ENCODE peak calls at places on chromosomes 13 and 19, in nine cellular contexts. E is adipocyte, C is body of pancreas, K is psoas muscle, B is cardiac muscle cell, G is neuronal stem cell, I is aorta, L is endodermal cell, Y is mucosa of descending colon. A is an unnamed sample.

GRCh38 chr13:109781384-109782065 is 4.9 kb downstream of the IRS2 start:
- DNase-seq in I (no peak), C (no peak), Y (peak; percentile 36), B (no peak), E (peak; percentile 52), L (no peak), K (no peak), G (no peak), A (peak; percentile 20)

GRCh38 chr19:58395220-58395978 is at the start of gene RNF225:
- DNase-seq in Y (peak; percentile 76), L (peak; percentile 87), K (no peak), B (no peak), C (no peak), E (no peak), G (no peak), I (peak; percentile 29), A (no peak)

GRCh38 chr13:51222510-51223283 is 499 bp downstream of the FAM124A start:
- DNase-seq in L (peak; percentile 82), G (peak; percentile 58), C (no peak), B (peak; percentile 35), I (no peak), K (no peak), E (peak; percentile 31), Y (no peak), A (no peak)

GRCh38 chr13:26280822-26281221 is 26.9 kb downstream of the CDK8 start:
- DNase-seq in E (no peak), G (no peak), K (no peak), Y (no peak), B (no peak), C (peak; percentile 13), L (peak; percentile 55), I (no peak), A (no peak)

GRCh38 chr13:50691682-50692263 is 151.7 kb downstream of the DLEU7 start:
- DNase-seq in K (no peak), Y (no peak), I (no peak), L (no peak), B (peak; percentile 23), C (no peak), G (no peak), E (no peak), A (no peak)

GRCh38 chr19:6660930-6661329 is 9.0 kb downstream of the TNFSF14 start:
- DNase-seq in Y (no peak), B (peak; percentile 16), G (no peak), L (peak; percentile 72), I (no peak), E (no peak), C (peak; percentile 22), K (no peak), A (no peak)

GRCh38 chr19:42074513-42075363 is 1.2 kb upstream of the ZNF574 start:
- DNase-seq in I (no peak), B (no peak), G (no peak), C (no peak), K (no peak), Y (peak; percentile 66), E (peak; percentile 39), L (no peak), A (peak; percentile 30)

GRCh38 chr13:73059460-73060250 is 850 bp downstream of the KLF5 start:
- DNase-seq in K (peak; percentile 58), E (peak; percentile 73), I (peak; percentile 57), G (peak; percentile 48), L (peak; percentile 91), Y (peak; percentile 68), B (peak; percentile 69), C (peak; percentile 87), A (peak; percentile 18)

GRCh38 chr19:38949580-38950367 is 19.0 kb downstream of the MRPS12 start:
- DNase-seq in I (peak; percentile 90), K (peak; percentile 87), B (peak; percentile 89), L (peak; percentile 99), Y (peak; percentile 85), C (peak; percentile 90), G (peak; percentile 80), E (peak; percentile 46), A (peak; percentile 82)

GRCh38 chr19:17136617-17137016 is 61.0 kb downstream of the MYO9B start:
- DNase-seq in K (no peak), Y (no peak), B (no peak), G (no peak), E (no peak), I (no peak), L (no peak), C (no peak), A (no peak)

GRCh38 chr13:76927955-76928354 is 20.4 kb upstream of the ACOD1 start:
- DNase-seq in I (no peak), C (no peak), E (no peak), L (no peak), K (no peak), Y (no peak), B (no peak), G (no peak), A (no peak)

GRCh38 chr19:1929051-1929742 is 11.8 kb upstream of the CSNK1G2 start:
- DNase-seq in I (peak; percentile 86), C (peak; percentile 81), E (peak; percentile 91), B (peak; percentile 88), G (peak; percentile 81), L (peak; percentile 95), K (peak; percentile 83), Y (peak; percentile 89), A (peak; percentile 72)

GRCh38 chr13:92842145-92842544 is 384.5 kb upstream of the GPC6 start:
- DNase-seq in L (no peak), I (no peak), C (no peak), B (no peak), Y (no peak), G (no peak), E (peak; percentile 47), K (no peak), A (no peak)

GRCh38 chr13:111243981-111244380 is 76.5 kb upstream of the TEX29 start:
- DNase-seq in G (no peak), L (no peak), Y (no peak), C (no peak), I (no peak), B (no peak), E (no peak), K (no peak), A (no peak)
- H3K36me3 ChIP-seq in G (peaks cover 91% of the 10 kb centered on the region), L (peaks cover 55% of the 10 kb centered on the region), Y (no peaks in the 10 kb centered on the region), C (no peaks in the 10 kb centered on the region), I (no peaks in the 10 kb centered on the region), B (peaks cover 25% of the 10 kb centered on the region), E (peaks cover 83% of the 10 kb centered on the region), K (peaks cover 31% of the 10 kb centered on the region), A (no peaks in the 10 kb centered on the region)

GRCh38 chr13:98143601-98144500 is 957 bp downstream of the FARP1 start:
- DNase-seq in B (peak; percentile 44), G (no peak), L (peak; percentile 55), K (peak; percentile 34), Y (peak; percentile 55), C (peak; percentile 37), E (peak; percentile 79), I (no peak), A (peak; percentile 40)

GRCh38 chr13:98141509-98141908 is 1.4 kb upstream of the FARP1 start:
- DNase-seq in B (no peak), Y (no peak), C (no peak), I (no peak), E (no peak), L (peak; percentile 63), K (no peak), G (no peak), A (no peak)

GRCh38 chr13:98141938-98142426 is 912 bp upstream of the FARP1 start:
- DNase-seq in Y (no peak), B (no peak), I (peak; percentile 60), K (peak; percentile 22), L (peak; percentile 83), E (no peak), G (peak; percentile 39), C (peak; percentile 53), A (no peak)

GRCh38 chr13:98143157-98143553 is 261 bp downstream of the FARP1 start:
- DNase-seq in B (peak; percentile 86), G (peak; percentile 58), L (peak; percentile 85), I (peak; percentile 57), E (no peak), K (no peak), C (no peak), Y (no peak), A (peak; percentile 23)

DNA sequence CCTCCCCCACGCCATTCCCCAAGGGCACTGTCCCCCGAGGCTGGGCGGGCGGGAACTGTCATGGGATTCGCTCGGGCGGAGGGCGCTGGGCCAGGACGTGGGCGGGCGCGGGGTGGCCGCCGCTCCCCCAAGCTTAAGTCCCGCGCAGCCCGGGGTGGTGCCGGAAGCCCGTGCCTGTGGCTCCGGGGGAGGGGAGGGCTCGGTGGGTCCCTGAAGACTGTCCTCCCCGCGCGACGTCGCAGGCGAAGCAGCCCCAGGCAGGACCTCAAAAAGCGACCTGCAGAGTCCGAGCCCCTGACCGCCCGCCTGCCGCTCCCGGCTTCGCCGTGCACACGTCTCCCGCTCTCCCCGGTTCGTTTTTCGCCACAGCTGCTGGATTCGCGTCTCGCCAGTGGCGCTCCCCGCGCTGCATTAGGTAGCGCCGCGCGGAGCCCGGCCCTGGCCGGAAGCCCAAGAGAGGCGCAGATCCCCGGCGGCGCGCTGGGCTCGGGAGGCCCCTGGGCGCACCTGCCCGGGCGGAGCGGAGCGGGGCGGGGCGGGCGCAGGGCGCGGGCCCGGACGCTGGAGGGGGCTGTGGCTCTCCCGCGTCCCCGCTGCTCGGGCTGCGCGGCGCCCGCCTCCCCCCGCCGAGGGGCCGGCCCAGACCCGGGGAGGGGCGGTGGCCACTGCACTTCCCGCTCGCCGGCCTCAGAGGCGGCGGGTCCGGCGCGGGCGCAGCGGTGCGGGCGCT is at the start of gene FARP1:
- DNase-seq in G (peak; percentile 83), K (peak; percentile 76), C (peak; percentile 87), L (peak; percentile 89), B (peak; percentile 91), I (peak; percentile 80), E (peak; percentile 87), Y (peak; percentile 90), A (peak; percentile 78)
- H3K36me3 ChIP-seq in G (no peaks in the 10 kb centered on the region), K (no peaks in the 10 kb centered on the region), C (no peaks in the 10 kb centered on the region), L (no peaks in the 10 kb centered on the region), B (no peaks in the 10 kb centered on the region), I (no peaks in the 10 kb centered on the region), E (no peaks in the 10 kb centered on the region), Y (no peaks in the 10 kb centered on the region), A (no peaks in the 10 kb centered on the region)

DNA sequence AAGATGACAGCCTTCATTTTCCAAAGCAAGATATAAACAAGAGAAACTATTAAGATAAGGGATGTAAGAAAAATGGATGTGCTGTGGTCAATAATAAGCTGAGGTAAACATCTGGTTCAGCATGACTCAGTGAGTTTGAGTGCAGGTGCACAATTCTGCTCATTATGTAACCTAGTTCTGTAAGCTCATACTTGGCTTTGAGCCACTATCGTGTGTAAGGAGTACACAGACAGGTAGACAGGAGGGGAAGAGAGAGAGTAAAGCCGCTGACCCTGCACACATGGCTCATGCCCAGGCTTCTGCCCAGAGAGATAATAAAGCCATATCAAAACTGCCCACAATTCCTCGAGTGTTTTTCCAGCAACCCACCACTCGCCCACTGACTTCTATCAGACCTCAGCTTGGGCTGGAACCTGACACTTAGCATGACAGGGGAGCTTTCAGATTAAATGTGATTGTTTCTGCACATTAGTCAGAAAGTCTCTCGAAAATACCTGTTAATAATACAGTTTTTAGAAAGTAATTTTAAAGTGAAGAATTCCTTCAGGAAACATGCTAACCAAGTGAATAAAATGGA is 51.7 kb downstream of the ZNF91 start:
- DNase-seq in Y (no peak), K (no peak), E (no peak), I (no peak), L (no peak), C (no peak), B (no peak), G (no peak), A (no peak)
- H3K36me3 ChIP-seq in Y (no peaks in the 10 kb centered on the region), K (no peaks in the 10 kb centered on the region), E (peaks cover 86% of the 10 kb centered on the region), I (peaks cover 3% of the 10 kb centered on the region), L (peaks cover 93% of the 10 kb centered on the region), C (peaks cover 3% of the 10 kb centered on the region), B (no peaks in the 10 kb centered on the region), G (peaks cover 81% of the 10 kb centered on the region), A (no peaks in the 10 kb centered on the region)

DNA sequence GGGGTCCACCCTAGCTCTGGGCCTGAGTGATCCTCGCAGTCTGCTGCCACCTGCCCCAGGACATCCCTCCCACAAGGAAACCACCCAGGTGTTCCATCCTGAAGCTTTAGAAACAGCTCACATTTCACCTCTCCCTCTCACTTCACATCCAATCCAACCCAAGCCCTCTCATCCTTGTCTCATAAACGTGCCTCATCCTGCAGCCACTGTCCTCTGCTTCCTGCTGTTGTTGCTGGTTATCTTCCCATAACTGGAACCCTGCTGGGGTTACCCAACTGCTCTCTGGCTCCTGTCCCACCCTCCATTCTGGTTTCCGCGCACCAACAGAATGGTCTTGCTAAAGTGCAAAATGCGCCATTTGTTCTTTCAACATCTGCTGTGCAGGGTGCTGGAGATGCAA is 59.7 kb upstream of the MTIF3 start:
- DNase-seq in G (no peak), C (no peak), B (no peak), L (no peak), K (no peak), E (no peak), Y (no peak), I (no peak), A (no peak)
- H3K36me3 ChIP-seq in G (no peaks in the 10 kb centered on the region), C (no peaks in the 10 kb centered on the region), B (no peaks in the 10 kb centered on the region), L (no peaks in the 10 kb centered on the region), K (no peaks in the 10 kb centered on the region), E (no peaks in the 10 kb centered on the region), Y (no peaks in the 10 kb centered on the region), I (no peaks in the 10 kb centered on the region), A (no peaks in the 10 kb centered on the region)

A was measured in uterus.